ENCODE peak calls at places on chromosome X, in nine cellular contexts. W, G, O, U, L, B, Q, D and X are unnamed samples.

GRCh38 chrX:79413009-79413408 is 45.9 kb upstream of the ITM2A start:
- DNase-seq in G (no peak), B (no peak), L (no peak), O (no peak), D (no peak), U (no peak), Q (peak; percentile 35), W (no peak), X (no peak)

GRCh38 chrX:109600114-109600710 is 24.8 kb downstream of the KCNE5 start:
- DNase-seq in Q (peak; percentile 63), B (no peak), U (no peak), W (no peak), L (no peak), G (no peak), D (peak; percentile 1), O (no peak), X (no peak)

GRCh38 chrX:7889680-7890079 is 37.5 kb downstream of the PNPLA4 start:
- DNase-seq in U (no peak), Q (no peak), G (no peak), L (no peak), O (no peak), W (no peak), D (no peak), B (no peak), X (no peak)

GRCh38 chrX:139932077-139932900 is 564 bp downstream of the ATP11C start:
- DNase-seq in U (peak; percentile 44), G (peak; percentile 55), D (peak; percentile 38), L (peak; percentile 14), W (peak; percentile 73), O (peak; percentile 15), Q (peak; percentile 55), B (no peak), X (peak; percentile 92)

GRCh38 chrX:101417981-101418841 is 10.2 kb downstream of the HNRNPH2 start:
- DNase-seq in O (peak; percentile 23), G (peak; percentile 76), W (peak; percentile 79), L (peak; percentile 14), B (no peak), Q (peak; percentile 71), D (peak; percentile 52), U (peak; percentile 51), X (peak; percentile 92)

GRCh38 chrX:53317365-53318069 is 36.1 kb upstream of the IQSEC2 start:
- DNase-seq in B (peak; percentile 38), G (peak; percentile 54), Q (peak; percentile 76), L (peak; percentile 22), W (peak; percentile 83), O (peak; percentile 46), U (peak; percentile 67), D (peak; percentile 68), X (peak; percentile 90)

GRCh38 chrX:117522725-117523700 is 593.6 kb downstream of the KLHL13 start:
- DNase-seq in O (no peak), B (no peak), Q (no peak), U (no peak), L (no peak), W (no peak), D (no peak), G (no peak), X (no peak)

GRCh38 chrX:141415889-141416288 is 168.6 kb downstream of the SPANXA1 start:
- DNase-seq in D (no peak), B (no peak), G (no peak), Q (no peak), W (no peak), L (no peak), O (no peak), U (no peak), X (no peak)

GRCh38 chrX:154051210-154051810 is 31.6 kb upstream of the IRAK1 start:
- DNase-seq in G (peak; percentile 61), O (peak; percentile 80), U (peak; percentile 70), B (peak; percentile 59), Q (peak; percentile 67), W (peak; percentile 83), L (peak; percentile 62), D (peak; percentile 81), X (no peak)

GRCh38 chrX:70960728-70961127 is 29.8 kb upstream of the SLC7A3 start:
- DNase-seq in W (no peak), G (no peak), Q (peak; percentile 30), L (no peak), O (no peak), U (no peak), D (no peak), B (no peak), X (no peak)

GRCh38 chrX:46922601-46923000 is 10.4 kb downstream of the JADE3 start:
- DNase-seq in L (no peak), U (no peak), D (no peak), W (no peak), O (no peak), Q (no peak), G (no peak), B (no peak), X (no peak)

GRCh38 chrX:34880656-34881055 is 61.9 kb upstream of the FAM47B start:
- DNase-seq in U (no peak), W (no peak), D (no peak), O (no peak), L (no peak), B (no peak), G (no peak), Q (no peak), X (no peak)

GRCh38 chrX:74119016-74119910 is 184.7 kb upstream of the ZCCHC13 start:
- DNase-seq in U (no peak), Q (peak; percentile 86), W (no peak), B (no peak), L (no peak), O (no peak), D (peak; percentile 21), G (no peak), X (no peak)

GRCh38 chrX:13029341-13029740 is 15.1 kb downstream of the FAM9C start:
- DNase-seq in G (peak; percentile 67), W (no peak), B (no peak), O (peak; percentile 32), D (peak; percentile 59), L (no peak), U (peak; percentile 37), Q (no peak), X (no peak)

GRCh38 chrX:37302569-37302968 is 46.6 kb upstream of the PRRG1 start:
- DNase-seq in D (peak; percentile 37), Q (peak; percentile 47), U (no peak), O (no peak), W (no peak), G (no peak), L (no peak), B (no peak), X (no peak)

GRCh38 chrX:65637335-65637734 is 30.1 kb upstream of the MSN start:
- DNase-seq in G (no peak), W (no peak), L (no peak), O (no peak), B (no peak), Q (no peak), D (no peak), U (no peak), X (no peak)

GRCh38 chrX:101550362-101550761 is at the start of gene ARMCX1:
- DNase-seq in O (peak; percentile 67), W (peak; percentile 90), D (peak; percentile 77), G (peak; percentile 74), B (peak; percentile 34), L (peak; percentile 71), U (peak; percentile 71), Q (peak; percentile 1), X (peak; percentile 80)

GRCh38 chrX:48560681-48561080 is 13.6 kb upstream of the RBM3 start:
- DNase-seq in G (no peak), O (no peak), U (no peak), B (no peak), Q (no peak), W (no peak), D (no peak), L (no peak), X (no peak)

GRCh38 chrX:13495232-13495631 is 74.2 kb upstream of the EGFL6 start:
- DNase-seq in G (no peak), Q (no peak), B (no peak), D (peak; percentile 40), O (no peak), L (no peak), W (no peak), U (no peak), X (no peak)

GRCh38 chrX:21847342-21847741 is 7.9 kb downstream of the MBTPS2 start:
- DNase-seq in Q (no peak), U (no peak), B (no peak), L (no peak), G (no peak), W (no peak), D (no peak), O (no peak), X (no peak)

GRCh38 chrX:72498782-72499181 is 73.9 kb downstream of the HDAC8 start:
- DNase-seq in B (no peak), L (no peak), U (no peak), W (no peak), O (no peak), Q (peak; percentile 66), D (peak; percentile 1), G (no peak), X (no peak)

GRCh38 chrX:56792270-56793111 is 63.4 kb downstream of the NBDY start:
- DNase-seq in O (no peak), W (peak; percentile 20), L (no peak), D (peak; percentile 21), Q (no peak), B (no peak), G (no peak), U (no peak), X (no peak)

GRCh38 chrX:95885074-95885473 is 799.6 kb upstream of the DIAPH2 start:
- DNase-seq in O (no peak), B (no peak), U (no peak), W (peak; percentile 36), G (no peak), D (peak; percentile 2), Q (no peak), L (peak; percentile 26), X (no peak)

GRCh38 chrX:125439194-125439849 is 119.7 kb downstream of the TEX13C start:
- DNase-seq in G (no peak), B (no peak), W (no peak), L (no peak), O (no peak), D (no peak), Q (no peak), U (no peak), X (no peak)
- TF ChIP-seq CTCF in G (no peak), B (no peak), W (no peak), L (no peak), O (no peak), D (no peak), Q (no peak), U (no peak), X (no peak)

GRCh38 chrX:129905787-129906580 is at the start of gene UTP14A:
- DNase-seq in W (peak; percentile 95), L (peak; percentile 85), Q (peak; percentile 95), B (peak; percentile 84), D (peak; percentile 89), G (peak; percentile 88), U (peak; percentile 85), O (peak; percentile 70), X (peak; percentile 94)
- TF ChIP-seq POLR2A in W (no peak), L (no peak), Q (peak; percentile 67), B (no peak), D (no peak), G (no peak), U (peak; percentile 11), O (peak; percentile 39), X (no peak)

GRCh38 chrX:129449141-129449540 is 74.1 kb downstream of the SMARCA1 start:
- DNase-seq in B (no peak), Q (peak; percentile 1), G (no peak), L (no peak), U (no peak), W (no peak), D (no peak), O (no peak), X (no peak)
- TF ChIP-seq CTCF in B (no peak), Q (no peak), G (no peak), L (no peak), U (no peak), W (no peak), D (no peak), O (no peak), X (no peak)

GRCh38 chrX:132086717-132087116 is 41.1 kb downstream of the FRMD7 start:
- DNase-seq in G (no peak), D (no peak), U (no peak), O (no peak), B (no peak), Q (no peak), W (no peak), L (no peak), X (no peak)
- TF ChIP-seq POLR2A in G (no peak), D (no peak), U (no peak), O (no peak), B (no peak), Q (no peak), W (no peak), L (no peak), X (no peak)